ENCODE peak calls at places on chromosomes 12 and 14, in ten cellular contexts. U is adrenal gland; W is testis; L is effector memory CD4-positive, alpha-beta T cell; H is dorsolateral prefrontal cortex; Z is aorta; J is GM23248; M is bronchial epithelial cell; V is endothelial cell of umbilical vein; D is upper lobe of right lung. P is an unnamed sample. For H3K27me3, the result is how much of the 10 kb centered on the place peaks cover.

GRCh38 chr12:111546758-111547383 is 52.2 kb downstream of the ATXN2 start:
- DNase-seq in U (no peak), W (no peak), L (no peak), H (no peak), Z (no peak), J (peak), M (peak), V (no peak), D (no peak), P (no peak)

GRCh38 chr14:33767721-33768457 is 183.0 kb downstream of the EGLN3 start:
- DNase-seq in U (no peak), W (no peak), L (no peak), H (no peak), Z (no peak), J (peak), M (no peak), V (peak), D (no peak), P (no peak)

GRCh38 chr12:85866929-85867776 is 6.9 kb upstream of the NTS start:
- DNase-seq in U (peak), W (peak), L (no peak), H (no peak), Z (no peak), J (peak), M (peak), V (peak), D (no peak), P (peak)

GRCh38 chr12:93047118-93047517 is 118.0 kb upstream of the EEA1 start:
- DNase-seq in U (no peak), W (no peak), L (no peak), H (no peak), Z (no peak), J (no peak), M (no peak), V (no peak), D (no peak), P (no peak)

GRCh38 chr12:51906452-51907082 is 737 bp upstream of the ACVRL1 start:
- DNase-seq in U (no peak), W (no peak), L (no peak), H (no peak), Z (no peak), J (no peak), M (no peak), V (no peak), D (no peak), P (no peak)

GRCh38 chr14:78593949-78594348 is 423.8 kb downstream of the NRXN3 start:
- DNase-seq in U (no peak), W (no peak), L (no peak), H (peak), Z (no peak), J (peak), M (no peak), V (no peak), D (no peak), P (no peak)

GRCh38 chr12:2893007-2893406 is 2.3 kb downstream of the TULP3 start:
- DNase-seq in U (peak), W (no peak), L (no peak), H (no peak), Z (peak), J (peak), M (peak), V (no peak), D (no peak), P (no peak)

GRCh38 chr14:74548881-74549280 is 55.3 kb downstream of the ISCA2 start:
- DNase-seq in U (no peak), W (no peak), L (no peak), H (no peak), Z (peak), J (peak), M (no peak), V (no peak), D (no peak), P (no peak)

GRCh38 chr14:98177551-98177950 is 1094.4 kb downstream of the BCL11B start:
- DNase-seq in U (no peak), W (no peak), L (peak), H (no peak), Z (no peak), J (no peak), M (no peak), V (no peak), D (no peak), P (no peak)

GRCh38 chr14:58216544-58216943 is 16.6 kb downstream of the ACTR10 start:
- DNase-seq in U (no peak), W (no peak), L (no peak), H (no peak), Z (no peak), J (peak), M (no peak), V (no peak), D (no peak), P (no peak)

GRCh38 chr12:52270541-52271070 is 3.8 kb upstream of the KRT86 start:
- DNase-seq in U (no peak), W (no peak), L (no peak), H (no peak), Z (no peak), J (no peak), M (no peak), V (no peak), D (no peak), P (no peak)

GRCh38 chr12:2960432-2960956 is 1.3 kb downstream of the TEAD4 start:
- DNase-seq in U (no peak), W (no peak), L (no peak), H (no peak), Z (no peak), J (peak), M (peak), V (peak), D (no peak), P (no peak)

GRCh38 chr14:87999282-87999681 is 5.7 kb upstream of the GPR65 start:
- DNase-seq in U (no peak), W (no peak), L (no peak), H (no peak), Z (no peak), J (no peak), M (no peak), V (no peak), D (no peak), P (no peak)

GRCh38 chr14:59131926-59132763 is 56.3 kb upstream of the DAAM1 start:
- DNase-seq in U (no peak), W (no peak), L (no peak), H (no peak), Z (no peak), J (no peak), M (no peak), V (no peak), D (no peak), P (no peak)

GRCh38 chr12:32661706-32662105 is 17.4 kb upstream of the DNM1L start:
- DNase-seq in U (no peak), W (no peak), L (no peak), H (no peak), Z (no peak), J (no peak), M (no peak), V (no peak), D (no peak), P (no peak)

GRCh38 chr12:47488888-47489287 is 216.9 kb downstream of the RPAP3 start:
- DNase-seq in U (no peak), W (no peak), L (no peak), H (no peak), Z (no peak), J (peak), M (no peak), V (no peak), D (no peak), P (no peak)

GRCh38 chr12:115335594-115335993 is 651.6 kb upstream of the TBX3 start:
- DNase-seq in U (no peak), W (no peak), L (no peak), H (no peak), Z (no peak), J (no peak), M (no peak), V (no peak), D (no peak), P (no peak)

GRCh38 chr12:87427770-87428169 is 601.4 kb downstream of the C12orf50 start:
- DNase-seq in U (no peak), W (no peak), L (no peak), H (no peak), Z (no peak), J (no peak), M (peak), V (no peak), D (no peak), P (no peak)

GRCh38 chr12:67705394-67706370 is 57.1 kb downstream of the DYRK2 start:
- DNase-seq in U (peak), W (no peak), L (no peak), H (no peak), Z (no peak), J (peak), M (no peak), V (peak), D (no peak), P (no peak)

GRCh38 chr12:50182461-50182860 is 15.3 kb upstream of the CERS5 start:
- DNase-seq in U (no peak), W (no peak), L (no peak), H (no peak), Z (no peak), J (no peak), M (no peak), V (peak), D (no peak), P (no peak)

GRCh38 chr12:20527396-20528154 is 159.2 kb downstream of the PDE3A start:
- DNase-seq in U (no peak), W (no peak), L (no peak), H (no peak), Z (no peak), J (no peak), M (no peak), V (no peak), D (no peak), P (no peak)

DNA sequence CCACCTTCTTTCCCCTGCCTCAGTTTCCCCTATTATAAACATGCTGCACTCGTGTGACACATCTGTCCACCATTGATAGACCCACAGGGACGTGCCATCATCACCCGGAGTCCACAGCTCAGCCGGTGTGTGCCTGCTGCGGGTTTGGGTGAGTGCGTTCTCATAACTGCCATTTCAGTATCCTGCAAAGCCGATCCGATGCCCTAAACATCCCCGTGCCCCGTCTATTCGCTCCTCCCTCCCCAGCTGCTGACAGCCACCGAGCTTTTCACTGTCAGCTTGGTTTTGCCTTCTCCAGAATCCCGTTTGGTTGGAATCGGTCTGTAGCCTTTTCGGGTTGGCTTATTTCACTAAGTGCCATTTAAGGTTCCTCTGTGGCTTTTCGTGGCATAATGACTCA is 3.9 kb downstream of the LRCOL1 start:
- DNase-seq in U (no peak), W (no peak), L (no peak), H (no peak), Z (no peak), J (peak), M (no peak), V (no peak), D (no peak), P (peak)
- H3K27me3 ChIP-seq in U (under half), W (under half), L (under half), H (half or more), Z (under half), J (half or more), M (under half), V (under half), D (under half), P (under half)

GRCh38 chr14:102671410-102671809 is 79.0 kb downstream of the RCOR1 start:
- DNase-seq in U (no peak), W (no peak), L (no peak), H (no peak), Z (no peak), J (no peak), M (no peak), V (no peak), D (no peak), P (no peak)

GRCh38 chr14:102665665-102666064 is 73.2 kb downstream of the RCOR1 start:
- DNase-seq in U (no peak), W (no peak), L (no peak), H (no peak), Z (no peak), J (no peak), M (no peak), V (no peak), D (no peak), P (no peak)

GRCh38 chr14:102672410-102672960 is 80.0 kb downstream of the RCOR1 start:
- DNase-seq in U (no peak), W (no peak), L (no peak), H (no peak), Z (no peak), J (no peak), M (no peak), V (no peak), D (no peak), P (no peak)

GRCh38 chr14:102666635-102667034 is 74.2 kb downstream of the RCOR1 start:
- DNase-seq in U (no peak), W (no peak), L (no peak), H (no peak), Z (no peak), J (no peak), M (no peak), V (no peak), D (no peak), P (no peak)

GRCh38 chr14:102668291-102668873 is 75.9 kb downstream of the RCOR1 start:
- DNase-seq in U (no peak), W (no peak), L (no peak), H (no peak), Z (no peak), J (no peak), M (no peak), V (no peak), D (no peak), P (no peak)
- H3K4me3 ChIP-seq in U (no peak), W (no peak), L (no peak), H (no peak), Z (no peak), J (no peak), M (no peak), V (no peak), D (no peak), P (no peak)

DNA sequence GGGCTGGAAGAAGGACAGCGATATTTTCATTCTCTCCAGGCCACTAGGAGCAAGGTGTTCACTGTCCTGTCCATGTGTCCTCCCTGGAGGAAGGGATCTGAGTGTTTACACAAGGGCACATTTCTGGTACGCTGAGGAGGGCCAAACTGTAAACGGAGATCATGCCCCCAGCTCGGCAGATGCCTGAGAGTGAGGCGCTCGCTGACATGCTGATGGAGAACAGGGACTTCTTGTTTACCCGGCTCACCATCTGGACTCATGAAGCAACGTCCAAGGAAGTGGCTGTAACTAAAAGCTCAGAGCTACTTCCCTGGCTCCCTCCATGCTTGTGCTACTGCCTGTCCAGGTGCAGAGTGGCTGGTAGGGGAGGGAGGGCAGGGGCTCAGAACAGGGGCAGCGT is 43.4 kb upstream of the KCNA1 start:
- DNase-seq in U (no peak), W (no peak), L (no peak), H (no peak), Z (no peak), J (no peak), M (no peak), V (no peak), D (no peak), P (no peak)
- H3K27me3 ChIP-seq in U (under half), W (under half), L (under half), H (under half), Z (under half), J (under half), M (under half), V (under half), D (under half), P (under half)

GRCh38 chr12:101590383-101590782 is 4.4 kb upstream of the MYBPC1 start:
- DNase-seq in U (no peak), W (no peak), L (no peak), H (no peak), Z (no peak), J (no peak), M (peak), V (no peak), D (no peak), P (no peak)
- H3K4me3 ChIP-seq in U (no peak), W (no peak), L (no peak), H (no peak), Z (no peak), J (no peak), M (no peak), V (no peak), D (no peak), P (no peak)

DNA sequence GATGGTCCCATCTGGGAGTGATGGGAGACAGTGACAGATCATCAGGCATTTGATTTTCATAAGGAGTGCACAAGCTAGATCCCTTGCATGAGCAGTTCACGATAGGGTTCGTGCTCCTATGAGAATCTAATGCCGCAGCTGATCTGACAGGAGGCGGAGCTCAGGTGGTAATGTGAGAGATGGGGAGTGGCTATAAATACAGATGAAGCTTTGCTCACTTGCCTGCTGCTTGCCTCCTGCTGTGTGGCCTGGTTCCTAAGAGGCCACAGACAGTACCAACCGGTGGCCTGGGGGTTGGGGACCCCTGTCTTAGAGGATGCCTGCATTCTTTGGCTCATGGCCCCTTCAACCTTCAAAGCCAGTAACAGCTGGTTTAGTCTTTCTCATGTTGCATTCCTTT is 130.3 kb downstream of the PTPN11 start:
- DNase-seq in U (no peak), W (no peak), L (no peak), H (no peak), Z (no peak), J (no peak), M (no peak), V (no peak), D (no peak), P (no peak)
- H3K27me3 ChIP-seq in U (under half), W (under half), L (under half), H (under half), Z (under half), J (under half), M (under half), V (under half), D (under half), P (under half)

GRCh38 chr12:54977857-54978256 is 6.7 kb downstream of the TESPA1 start:
- DNase-seq in U (no peak), W (no peak), L (no peak), H (no peak), Z (no peak), J (no peak), M (no peak), V (no peak), D (no peak), P (no peak)

GRCh38 chr12:54980341-54980740 is 4.2 kb downstream of the TESPA1 start:
- DNase-seq in U (no peak), W (no peak), L (peak), H (no peak), Z (no peak), J (peak), M (no peak), V (no peak), D (no peak), P (no peak)

GRCh38 chr12:54984602-54985376 is at the start of gene TESPA1:
- DNase-seq in U (peak), W (peak), L (peak), H (peak), Z (peak), J (no peak), M (no peak), V (no peak), D (peak), P (no peak)

GRCh38 chr12:54983536-54984102 is 943 bp downstream of the TESPA1 start:
- DNase-seq in U (no peak), W (no peak), L (no peak), H (no peak), Z (no peak), J (no peak), M (no peak), V (no peak), D (no peak), P (no peak)

GRCh38 chr12:54981796-54982195 is 2.8 kb downstream of the TESPA1 start:
- DNase-seq in U (no peak), W (no peak), L (no peak), H (no peak), Z (no peak), J (no peak), M (no peak), V (no peak), D (no peak), P (no peak)
- H3K4me3 ChIP-seq in U (no peak), W (no peak), L (peak), H (no peak), Z (no peak), J (no peak), M (no peak), V (no peak), D (no peak), P (no peak)

DNA sequence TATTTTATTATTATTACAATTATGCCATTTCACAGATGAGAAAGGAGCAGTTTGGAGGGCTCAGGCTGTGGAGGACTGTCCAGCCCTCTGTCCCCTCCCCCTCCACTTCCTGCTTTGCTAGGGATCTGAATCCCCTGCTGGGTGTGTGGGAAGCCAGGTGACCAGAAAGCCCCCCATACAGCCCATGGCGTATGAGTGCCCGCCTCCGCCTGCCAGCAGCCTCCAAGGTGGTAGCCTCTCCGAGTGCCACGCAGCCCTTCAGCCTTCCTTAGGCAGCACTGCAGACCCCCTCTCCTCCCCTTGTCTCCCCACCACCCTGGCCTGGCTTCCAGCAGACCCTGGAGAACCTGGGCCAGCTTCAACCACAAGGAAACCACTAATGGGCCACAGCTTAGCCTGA is 12.6 kb downstream of the DTX1 start:
- DNase-seq in U (no peak), W (no peak), L (no peak), H (no peak), Z (no peak), J (no peak), M (no peak), V (no peak), D (peak), P (no peak)
- H3K27me3 ChIP-seq in U (under half), W (under half), L (under half), H (under half), Z (under half), J (under half), M (under half), V (under half), D (under half), P (under half)

GRCh38 chr14:68790656-68791077 is 2.2 kb downstream of the ZFP36L1 start:
- DNase-seq in U (peak), W (no peak), L (peak), H (no peak), Z (no peak), J (no peak), M (peak), V (peak), D (no peak), P (peak)
- H3K4me3 ChIP-seq in U (peak), W (peak), L (peak), H (peak), Z (peak), J (peak), M (peak), V (peak), D (peak), P (peak)

GRCh38 chr12:53960187-53961024 is 5.7 kb downstream of the HOXC12 start:
- DNase-seq in U (no peak), W (no peak), L (no peak), H (no peak), Z (no peak), J (no peak), M (no peak), V (no peak), D (no peak), P (no peak)
- H3K27me3 ChIP-seq in U (half or more), W (under half), L (half or more), H (half or more), Z (under half), J (half or more), M (half or more), V (half or more), D (half or more), P (half or more)

DNA sequence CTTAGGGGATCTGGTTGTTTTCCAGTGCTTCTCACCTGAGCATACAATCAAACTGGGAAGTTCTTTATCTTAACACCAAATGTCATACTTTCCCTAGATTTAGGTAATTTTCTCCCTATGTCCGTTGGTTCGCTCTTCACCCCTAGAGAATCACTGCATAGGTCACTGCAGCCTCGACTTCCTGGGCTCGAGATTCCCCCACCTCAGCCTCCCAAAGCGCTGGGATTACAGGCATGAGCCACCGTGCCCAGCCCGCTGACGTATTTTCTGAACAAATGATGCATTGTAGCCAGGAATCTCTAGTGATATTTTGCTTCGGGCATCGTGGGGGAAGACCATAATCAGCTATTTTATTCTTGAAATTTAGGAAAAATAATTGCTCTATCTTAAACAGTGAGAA is 1.1 kb upstream of the RPL41 start:
- DNase-seq in U (no peak), W (no peak), L (no peak), H (no peak), Z (no peak), J (peak), M (peak), V (peak), D (no peak), P (no peak)
- H3K4me3 ChIP-seq in U (peak), W (peak), L (no peak), H (peak), Z (peak), J (peak), M (peak), V (peak), D (peak), P (peak)